ENCODE peak calls at places on chromosomes 3 and 15, in seven cellular contexts. One of them, this sample, is unnamed.

GRCh38 chr3:129449279-129450115 is 9.5 kb downstream of the IFT122 start:
- DNase-seq in posterior vena cava: no peak
- DNase-seq in GM23248: no peak
- DNase-seq in stimulated activated CD4-positive, alpha-beta T cell treated with anti-CD3 and anti-CD28 coated beads, Interleukin-1b, Interleukin-23, amount 100 ng/mL, for 24 hours: no peak
- DNase-seq in DMS153: no peak
- DNase-seq in naive B cell: no peak
- DNase-seq in activated CD4-positive, alpha-beta T cell treated with anti-CD3 and anti-CD28 coated beads, Interleukin-2, amount 50 U/mL, for 1 hour: no peak
- DNase-seq in this sample: no peak

GRCh38 chr15:71138473-71138872 is 23.2 kb downstream of the THSD4 start:
- DNase-seq in posterior vena cava: no peak
- DNase-seq in GM23248: no peak
- DNase-seq in stimulated activated CD4-positive, alpha-beta T cell treated with anti-CD3 and anti-CD28 coated beads, Interleukin-1b, Interleukin-23, amount 100 ng/mL, for 24 hours: no peak
- DNase-seq in DMS153: no peak
- DNase-seq in naive B cell: no peak
- DNase-seq in activated CD4-positive, alpha-beta T cell treated with anti-CD3 and anti-CD28 coated beads, Interleukin-2, amount 50 U/mL, for 1 hour: no peak
- DNase-seq in this sample: no peak

GRCh38 chr15:52076889-52077781 is 35.4 kb downstream of the BCL2L10 start:
- DNase-seq in posterior vena cava: no peak
- DNase-seq in GM23248: peak
- DNase-seq in stimulated activated CD4-positive, alpha-beta T cell treated with anti-CD3 and anti-CD28 coated beads, Interleukin-1b, Interleukin-23, amount 100 ng/mL, for 24 hours: no peak
- DNase-seq in DMS153: no peak
- DNase-seq in naive B cell: no peak
- DNase-seq in activated CD4-positive, alpha-beta T cell treated with anti-CD3 and anti-CD28 coated beads, Interleukin-2, amount 50 U/mL, for 1 hour: no peak
- DNase-seq in this sample: no peak

GRCh38 chr15:67224889-67225288 is 29.6 kb downstream of the AAGAB start:
- DNase-seq in posterior vena cava: no peak
- DNase-seq in GM23248: no peak
- DNase-seq in stimulated activated CD4-positive, alpha-beta T cell treated with anti-CD3 and anti-CD28 coated beads, Interleukin-1b, Interleukin-23, amount 100 ng/mL, for 24 hours: no peak
- DNase-seq in DMS153: no peak
- DNase-seq in naive B cell: no peak
- DNase-seq in activated CD4-positive, alpha-beta T cell treated with anti-CD3 and anti-CD28 coated beads, Interleukin-2, amount 50 U/mL, for 1 hour: no peak
- DNase-seq in this sample: no peak

GRCh38 chr3:12706504-12707253 is 42.8 kb upstream of the RAF1 start:
- DNase-seq in posterior vena cava: no peak
- DNase-seq in GM23248: peak
- DNase-seq in stimulated activated CD4-positive, alpha-beta T cell treated with anti-CD3 and anti-CD28 coated beads, Interleukin-1b, Interleukin-23, amount 100 ng/mL, for 24 hours: peak
- DNase-seq in DMS153: peak
- DNase-seq in naive B cell: peak
- DNase-seq in activated CD4-positive, alpha-beta T cell treated with anti-CD3 and anti-CD28 coated beads, Interleukin-2, amount 50 U/mL, for 1 hour: peak
- DNase-seq in this sample: no peak

GRCh38 chr3:83946554-83946953 is 1012.2 kb upstream of the CADM2 start:
- DNase-seq in posterior vena cava: no peak
- DNase-seq in GM23248: no peak
- DNase-seq in stimulated activated CD4-positive, alpha-beta T cell treated with anti-CD3 and anti-CD28 coated beads, Interleukin-1b, Interleukin-23, amount 100 ng/mL, for 24 hours: no peak
- DNase-seq in DMS153: no peak
- DNase-seq in naive B cell: no peak
- DNase-seq in activated CD4-positive, alpha-beta T cell treated with anti-CD3 and anti-CD28 coated beads, Interleukin-2, amount 50 U/mL, for 1 hour: no peak
- DNase-seq in this sample: no peak

GRCh38 chr3:195698325-195699147 is 22.2 kb upstream of the MUC20 start:
- DNase-seq in posterior vena cava: no peak
- DNase-seq in GM23248: no peak
- DNase-seq in stimulated activated CD4-positive, alpha-beta T cell treated with anti-CD3 and anti-CD28 coated beads, Interleukin-1b, Interleukin-23, amount 100 ng/mL, for 24 hours: no peak
- DNase-seq in DMS153: no peak
- DNase-seq in naive B cell: no peak
- DNase-seq in activated CD4-positive, alpha-beta T cell treated with anti-CD3 and anti-CD28 coated beads, Interleukin-2, amount 50 U/mL, for 1 hour: no peak
- DNase-seq in this sample: no peak

GRCh38 chr15:29687939-29688884 is 134.1 kb downstream of the TJP1 start:
- DNase-seq in posterior vena cava: no peak
- DNase-seq in GM23248: no peak
- DNase-seq in stimulated activated CD4-positive, alpha-beta T cell treated with anti-CD3 and anti-CD28 coated beads, Interleukin-1b, Interleukin-23, amount 100 ng/mL, for 24 hours: no peak
- DNase-seq in DMS153: no peak
- DNase-seq in naive B cell: no peak
- DNase-seq in activated CD4-positive, alpha-beta T cell treated with anti-CD3 and anti-CD28 coated beads, Interleukin-2, amount 50 U/mL, for 1 hour: no peak
- DNase-seq in this sample: no peak

GRCh38 chr15:68797157-68797556 is 23.5 kb downstream of the ANP32A start:
- DNase-seq in posterior vena cava: no peak
- DNase-seq in GM23248: peak
- DNase-seq in stimulated activated CD4-positive, alpha-beta T cell treated with anti-CD3 and anti-CD28 coated beads, Interleukin-1b, Interleukin-23, amount 100 ng/mL, for 24 hours: no peak
- DNase-seq in DMS153: no peak
- DNase-seq in naive B cell: no peak
- DNase-seq in activated CD4-positive, alpha-beta T cell treated with anti-CD3 and anti-CD28 coated beads, Interleukin-2, amount 50 U/mL, for 1 hour: no peak
- DNase-seq in this sample: no peak

GRCh38 chr15:63050737-63051700 is 8.5 kb downstream of the TPM1 start:
- DNase-seq in posterior vena cava: no peak
- DNase-seq in GM23248: peak
- DNase-seq in stimulated activated CD4-positive, alpha-beta T cell treated with anti-CD3 and anti-CD28 coated beads, Interleukin-1b, Interleukin-23, amount 100 ng/mL, for 24 hours: no peak
- DNase-seq in DMS153: peak
- DNase-seq in naive B cell: no peak
- DNase-seq in activated CD4-positive, alpha-beta T cell treated with anti-CD3 and anti-CD28 coated beads, Interleukin-2, amount 50 U/mL, for 1 hour: no peak
- DNase-seq in this sample: no peak

GRCh38 chr3:76873509-76874242 is 166.2 kb upstream of the ROBO2 start:
- DNase-seq in posterior vena cava: no peak
- DNase-seq in GM23248: no peak
- DNase-seq in stimulated activated CD4-positive, alpha-beta T cell treated with anti-CD3 and anti-CD28 coated beads, Interleukin-1b, Interleukin-23, amount 100 ng/mL, for 24 hours: no peak
- DNase-seq in DMS153: no peak
- DNase-seq in naive B cell: no peak
- DNase-seq in activated CD4-positive, alpha-beta T cell treated with anti-CD3 and anti-CD28 coated beads, Interleukin-2, amount 50 U/mL, for 1 hour: no peak
- DNase-seq in this sample: no peak

GRCh38 chr3:85384372-85384771 is 425.6 kb downstream of the CADM2 start:
- DNase-seq in posterior vena cava: no peak
- DNase-seq in GM23248: no peak
- DNase-seq in stimulated activated CD4-positive, alpha-beta T cell treated with anti-CD3 and anti-CD28 coated beads, Interleukin-1b, Interleukin-23, amount 100 ng/mL, for 24 hours: no peak
- DNase-seq in DMS153: no peak
- DNase-seq in naive B cell: no peak
- DNase-seq in activated CD4-positive, alpha-beta T cell treated with anti-CD3 and anti-CD28 coated beads, Interleukin-2, amount 50 U/mL, for 1 hour: no peak
- DNase-seq in this sample: no peak

GRCh38 chr15:80202641-80203360 is 49.2 kb downstream of the CTXND1 start:
- DNase-seq in posterior vena cava: no peak
- DNase-seq in GM23248: no peak
- DNase-seq in stimulated activated CD4-positive, alpha-beta T cell treated with anti-CD3 and anti-CD28 coated beads, Interleukin-1b, Interleukin-23, amount 100 ng/mL, for 24 hours: no peak
- DNase-seq in DMS153: no peak
- DNase-seq in naive B cell: no peak
- DNase-seq in activated CD4-positive, alpha-beta T cell treated with anti-CD3 and anti-CD28 coated beads, Interleukin-2, amount 50 U/mL, for 1 hour: no peak
- DNase-seq in this sample: no peak

GRCh38 chr3:169623971-169624370 is 39.5 kb downstream of the MECOM start:
- DNase-seq in posterior vena cava: no peak
- DNase-seq in GM23248: no peak
- DNase-seq in stimulated activated CD4-positive, alpha-beta T cell treated with anti-CD3 and anti-CD28 coated beads, Interleukin-1b, Interleukin-23, amount 100 ng/mL, for 24 hours: no peak
- DNase-seq in DMS153: no peak
- DNase-seq in naive B cell: no peak
- DNase-seq in activated CD4-positive, alpha-beta T cell treated with anti-CD3 and anti-CD28 coated beads, Interleukin-2, amount 50 U/mL, for 1 hour: no peak
- DNase-seq in this sample: no peak

GRCh38 chr15:99433026-99433756 is 132.6 kb upstream of the MEF2A start:
- DNase-seq in posterior vena cava: peak
- DNase-seq in GM23248: peak
- DNase-seq in stimulated activated CD4-positive, alpha-beta T cell treated with anti-CD3 and anti-CD28 coated beads, Interleukin-1b, Interleukin-23, amount 100 ng/mL, for 24 hours: no peak
- DNase-seq in DMS153: no peak
- DNase-seq in naive B cell: peak
- DNase-seq in activated CD4-positive, alpha-beta T cell treated with anti-CD3 and anti-CD28 coated beads, Interleukin-2, amount 50 U/mL, for 1 hour: no peak
- DNase-seq in this sample: peak

GRCh38 chr15:100192092-100192695 is 149.6 kb downstream of the ADAMTS17 start:
- DNase-seq in posterior vena cava: peak
- DNase-seq in GM23248: no peak
- DNase-seq in stimulated activated CD4-positive, alpha-beta T cell treated with anti-CD3 and anti-CD28 coated beads, Interleukin-1b, Interleukin-23, amount 100 ng/mL, for 24 hours: no peak
- DNase-seq in DMS153: no peak
- DNase-seq in naive B cell: no peak
- DNase-seq in activated CD4-positive, alpha-beta T cell treated with anti-CD3 and anti-CD28 coated beads, Interleukin-2, amount 50 U/mL, for 1 hour: no peak
- DNase-seq in this sample: no peak

GRCh38 chr3:39192490-39193092 is at the start of gene XIRP1:
- DNase-seq in posterior vena cava: no peak
- DNase-seq in GM23248: no peak
- DNase-seq in stimulated activated CD4-positive, alpha-beta T cell treated with anti-CD3 and anti-CD28 coated beads, Interleukin-1b, Interleukin-23, amount 100 ng/mL, for 24 hours: no peak
- DNase-seq in DMS153: no peak
- DNase-seq in naive B cell: no peak
- DNase-seq in activated CD4-positive, alpha-beta T cell treated with anti-CD3 and anti-CD28 coated beads, Interleukin-2, amount 50 U/mL, for 1 hour: no peak
- DNase-seq in this sample: no peak

GRCh38 chr15:65069779-65070546 is 2.2 kb upstream of the RASL12 start:
- DNase-seq in posterior vena cava: no peak
- DNase-seq in GM23248: no peak
- DNase-seq in stimulated activated CD4-positive, alpha-beta T cell treated with anti-CD3 and anti-CD28 coated beads, Interleukin-1b, Interleukin-23, amount 100 ng/mL, for 24 hours: no peak
- DNase-seq in DMS153: no peak
- DNase-seq in naive B cell: no peak
- DNase-seq in activated CD4-positive, alpha-beta T cell treated with anti-CD3 and anti-CD28 coated beads, Interleukin-2, amount 50 U/mL, for 1 hour: no peak
- DNase-seq in this sample: no peak

GRCh38 chr15:98873441-98874218 is 134.0 kb downstream of the PGPEP1L start:
- DNase-seq in posterior vena cava: no peak
- DNase-seq in GM23248: peak
- DNase-seq in stimulated activated CD4-positive, alpha-beta T cell treated with anti-CD3 and anti-CD28 coated beads, Interleukin-1b, Interleukin-23, amount 100 ng/mL, for 24 hours: no peak
- DNase-seq in DMS153: no peak
- DNase-seq in naive B cell: no peak
- DNase-seq in activated CD4-positive, alpha-beta T cell treated with anti-CD3 and anti-CD28 coated beads, Interleukin-2, amount 50 U/mL, for 1 hour: no peak
- DNase-seq in this sample: no peak

GRCh38 chr3:196932600-196932999 is 9.7 kb downstream of the NCBP2 start:
- DNase-seq in posterior vena cava: no peak
- DNase-seq in GM23248: no peak
- DNase-seq in stimulated activated CD4-positive, alpha-beta T cell treated with anti-CD3 and anti-CD28 coated beads, Interleukin-1b, Interleukin-23, amount 100 ng/mL, for 24 hours: no peak
- DNase-seq in DMS153: no peak
- DNase-seq in naive B cell: no peak
- DNase-seq in activated CD4-positive, alpha-beta T cell treated with anti-CD3 and anti-CD28 coated beads, Interleukin-2, amount 50 U/mL, for 1 hour: no peak
- DNase-seq in this sample: no peak

GRCh38 chr3:24526640-24527237 is 32.1 kb upstream of the THRB start:
- DNase-seq in posterior vena cava: no peak
- DNase-seq in GM23248: no peak
- DNase-seq in stimulated activated CD4-positive, alpha-beta T cell treated with anti-CD3 and anti-CD28 coated beads, Interleukin-1b, Interleukin-23, amount 100 ng/mL, for 24 hours: no peak
- DNase-seq in DMS153: no peak
- DNase-seq in naive B cell: no peak
- DNase-seq in activated CD4-positive, alpha-beta T cell treated with anti-CD3 and anti-CD28 coated beads, Interleukin-2, amount 50 U/mL, for 1 hour: no peak
- DNase-seq in this sample: no peak

GRCh38 chr3:38645076-38645475 is 4.4 kb downstream of the SCN5A start:
- DNase-seq in posterior vena cava: no peak
- DNase-seq in GM23248: no peak
- DNase-seq in stimulated activated CD4-positive, alpha-beta T cell treated with anti-CD3 and anti-CD28 coated beads, Interleukin-1b, Interleukin-23, amount 100 ng/mL, for 24 hours: no peak
- DNase-seq in DMS153: no peak
- DNase-seq in naive B cell: no peak
- DNase-seq in activated CD4-positive, alpha-beta T cell treated with anti-CD3 and anti-CD28 coated beads, Interleukin-2, amount 50 U/mL, for 1 hour: no peak
- DNase-seq in this sample: peak

GRCh38 chr3:8764528-8764927 is 4.9 kb downstream of the OXTR start:
- DNase-seq in posterior vena cava: no peak
- DNase-seq in GM23248: no peak
- DNase-seq in stimulated activated CD4-positive, alpha-beta T cell treated with anti-CD3 and anti-CD28 coated beads, Interleukin-1b, Interleukin-23, amount 100 ng/mL, for 24 hours: no peak
- DNase-seq in DMS153: no peak
- DNase-seq in naive B cell: no peak
- DNase-seq in activated CD4-positive, alpha-beta T cell treated with anti-CD3 and anti-CD28 coated beads, Interleukin-2, amount 50 U/mL, for 1 hour: no peak
- DNase-seq in this sample: no peak